ENCODE peak calls at places on chromosome 1, in four cellular contexts. One of them, this sample, is unnamed.
A peak's percentile ranks its signal among the peaks of the same experiment; 100 is the strongest.

GRCh38 chr1:112973788-112974187 is 17.8 kb upstream of the SLC16A1 start:
- DNase-seq in adrenal gland: no peak
- DNase-seq in breast epithelium: no peak
- DNase-seq in A549: no peak
- DNase-seq in this sample: no peak

GRCh38 chr1:68229927-68230812 is 2.2 kb downstream of the WLS start:
- DNase-seq in breast epithelium: no peak
- DNase-seq in adrenal gland: no peak
- DNase-seq in A549: no peak
- DNase-seq in this sample: no peak

GRCh38 chr1:12762766-12763165 is 10.8 kb upstream of the PRAMEF12 start:
- DNase-seq in adrenal gland: no peak
- DNase-seq in A549: no peak
- DNase-seq in breast epithelium: no peak
- DNase-seq in this sample: no peak

GRCh38 chr1:54819733-54820132 is 18.6 kb upstream of the TTC22 start:
- DNase-seq in A549: no peak
- DNase-seq in adrenal gland: no peak
- DNase-seq in breast epithelium: no peak
- DNase-seq in this sample: no peak

GRCh38 chr1:111730706-111731105 is 8.5 kb downstream of the INKA2 start:
- DNase-seq in adrenal gland: no peak
- DNase-seq in breast epithelium: no peak
- DNase-seq in A549: no peak
- DNase-seq in this sample: no peak

GRCh38 chr1:167763525-167764220 is 41.9 kb downstream of the MPZL1 start:
- DNase-seq in A549: no peak
- DNase-seq in adrenal gland: no peak
- DNase-seq in breast epithelium: peak; percentile 93
- DNase-seq in this sample: peak; percentile 53

GRCh38 chr1:195580988-195581387 is 1027.3 kb downstream of the KCNT2 start:
- DNase-seq in breast epithelium: no peak
- DNase-seq in A549: peak; percentile 17
- DNase-seq in adrenal gland: no peak
- DNase-seq in this sample: no peak

GRCh38 chr1:156876281-156876680 is 15.6 kb downstream of the NTRK1 start:
- DNase-seq in breast epithelium: no peak
- DNase-seq in adrenal gland: no peak
- DNase-seq in A549: no peak
- DNase-seq in this sample: no peak

GRCh38 chr1:84122780-84123382 is 21.2 kb upstream of the PRKACB start:
- DNase-seq in A549: peak; percentile 7
- DNase-seq in breast epithelium: no peak
- DNase-seq in adrenal gland: peak; percentile 75
- DNase-seq in this sample: peak; percentile 48

GRCh38 chr1:67713071-67713806 is 28.2 kb downstream of the GADD45A start:
- DNase-seq in A549: peak; percentile 23
- DNase-seq in breast epithelium: no peak
- DNase-seq in adrenal gland: peak; percentile 61
- DNase-seq in this sample: no peak

GRCh38 chr1:247358920-247359319 is 27.3 kb upstream of the ZNF496 start:
- DNase-seq in A549: no peak
- DNase-seq in breast epithelium: no peak
- DNase-seq in adrenal gland: peak; percentile 47
- DNase-seq in this sample: no peak

GRCh38 chr1:47705517-47706130 is 267.8 kb downstream of the FOXD2 start:
- DNase-seq in adrenal gland: no peak
- DNase-seq in breast epithelium: no peak
- DNase-seq in A549: no peak
- DNase-seq in this sample: no peak

GRCh38 chr1:156643266-156644092 is 1.6 kb downstream of the BCAN start:
- DNase-seq in breast epithelium: no peak
- DNase-seq in A549: no peak
- DNase-seq in adrenal gland: no peak
- DNase-seq in this sample: no peak

GRCh38 chr1:45815667-45816458 is 12.5 kb downstream of the MAST2 start:
- DNase-seq in breast epithelium: no peak
- DNase-seq in A549: no peak
- DNase-seq in adrenal gland: peak; percentile 56
- DNase-seq in this sample: no peak

GRCh38 chr1:19329611-19330010 is 17.5 kb downstream of the SLC66A1 start:
- DNase-seq in adrenal gland: no peak
- DNase-seq in A549: no peak
- DNase-seq in breast epithelium: no peak
- DNase-seq in this sample: no peak

GRCh38 chr1:213247038-213247437 is 196.0 kb downstream of the RPS6KC1 start:
- DNase-seq in A549: no peak
- DNase-seq in adrenal gland: no peak
- DNase-seq in breast epithelium: no peak
- DNase-seq in this sample: no peak

GRCh38 chr1:208117817-208118216 is 126.4 kb downstream of the PLXNA2 start:
- DNase-seq in adrenal gland: no peak
- DNase-seq in A549: no peak
- DNase-seq in breast epithelium: no peak
- DNase-seq in this sample: no peak

GRCh38 chr1:208113036-208113435 is 131.1 kb downstream of the PLXNA2 start:
- DNase-seq in adrenal gland: no peak
- DNase-seq in A549: no peak
- DNase-seq in breast epithelium: no peak
- DNase-seq in this sample: no peak

GRCh38 chr1:208117410-208117809 is 126.8 kb downstream of the PLXNA2 start:
- DNase-seq in breast epithelium: no peak
- DNase-seq in A549: no peak
- DNase-seq in adrenal gland: no peak
- DNase-seq in this sample: no peak

GRCh38 chr1:208118306-208118705 is 125.9 kb downstream of the PLXNA2 start:
- DNase-seq in A549: no peak
- DNase-seq in adrenal gland: no peak
- DNase-seq in breast epithelium: no peak
- DNase-seq in this sample: no peak

DNA sequence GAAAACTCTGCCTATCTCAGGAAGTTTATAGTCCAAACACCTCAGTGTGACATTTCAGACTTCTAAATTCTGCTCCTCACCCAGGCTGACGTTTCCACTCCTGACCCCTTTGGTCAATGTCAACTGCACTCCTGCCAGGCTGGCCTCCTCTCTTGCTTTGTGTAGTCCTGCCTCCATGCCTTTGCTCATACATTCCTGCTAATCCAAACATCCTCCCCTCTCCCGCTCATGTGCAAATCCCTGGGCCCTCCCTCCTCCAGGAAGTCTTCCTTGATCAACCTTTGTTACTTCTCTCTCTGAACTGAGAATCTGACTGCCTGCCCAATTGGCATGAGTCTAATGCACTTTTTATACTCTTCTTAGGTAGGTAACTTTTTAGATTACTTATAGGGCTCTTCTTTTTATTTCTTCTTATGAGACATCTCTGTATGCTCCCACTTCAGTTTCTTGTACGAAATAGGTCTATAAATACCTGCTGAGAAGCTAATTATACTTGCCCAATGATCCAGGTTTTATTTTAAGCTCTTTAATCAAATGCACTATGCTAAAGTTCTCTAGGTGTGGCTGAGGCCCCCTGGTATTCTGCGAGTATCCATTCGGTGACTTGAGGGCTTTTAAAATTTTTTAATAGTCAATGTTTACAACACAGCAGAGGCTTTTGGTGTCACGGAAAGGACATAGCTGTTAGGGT is 128.1 kb downstream of the PLXNA2 start:
- DNase-seq in adrenal gland: no peak
- DNase-seq in breast epithelium: no peak
- DNase-seq in A549: no peak
- DNase-seq in this sample: no peak
- H3K4me1 ChIP-seq in adrenal gland: no peaks in the 10 kb centered on the region
- H3K4me1 ChIP-seq in breast epithelium: no peaks in the 10 kb centered on the region
- H3K4me1 ChIP-seq in A549: peaks cover 10% of the 10 kb centered on the region
- H3K4me1 ChIP-seq in this sample: no peaks in the 10 kb centered on the region

GRCh38 chr1:114473796-114474195 is 37.2 kb downstream of the TRIM33 start:
- DNase-seq in A549: no peak
- DNase-seq in breast epithelium: no peak
- DNase-seq in adrenal gland: no peak
- DNase-seq in this sample: no peak
- H3K9me3 ChIP-seq in A549: no peaks in the 10 kb centered on the region
- H3K9me3 ChIP-seq in breast epithelium: no peaks in the 10 kb centered on the region
- H3K9me3 ChIP-seq in adrenal gland: no peaks in the 10 kb centered on the region
- H3K9me3 ChIP-seq in this sample: no peaks in the 10 kb centered on the region

DNA sequence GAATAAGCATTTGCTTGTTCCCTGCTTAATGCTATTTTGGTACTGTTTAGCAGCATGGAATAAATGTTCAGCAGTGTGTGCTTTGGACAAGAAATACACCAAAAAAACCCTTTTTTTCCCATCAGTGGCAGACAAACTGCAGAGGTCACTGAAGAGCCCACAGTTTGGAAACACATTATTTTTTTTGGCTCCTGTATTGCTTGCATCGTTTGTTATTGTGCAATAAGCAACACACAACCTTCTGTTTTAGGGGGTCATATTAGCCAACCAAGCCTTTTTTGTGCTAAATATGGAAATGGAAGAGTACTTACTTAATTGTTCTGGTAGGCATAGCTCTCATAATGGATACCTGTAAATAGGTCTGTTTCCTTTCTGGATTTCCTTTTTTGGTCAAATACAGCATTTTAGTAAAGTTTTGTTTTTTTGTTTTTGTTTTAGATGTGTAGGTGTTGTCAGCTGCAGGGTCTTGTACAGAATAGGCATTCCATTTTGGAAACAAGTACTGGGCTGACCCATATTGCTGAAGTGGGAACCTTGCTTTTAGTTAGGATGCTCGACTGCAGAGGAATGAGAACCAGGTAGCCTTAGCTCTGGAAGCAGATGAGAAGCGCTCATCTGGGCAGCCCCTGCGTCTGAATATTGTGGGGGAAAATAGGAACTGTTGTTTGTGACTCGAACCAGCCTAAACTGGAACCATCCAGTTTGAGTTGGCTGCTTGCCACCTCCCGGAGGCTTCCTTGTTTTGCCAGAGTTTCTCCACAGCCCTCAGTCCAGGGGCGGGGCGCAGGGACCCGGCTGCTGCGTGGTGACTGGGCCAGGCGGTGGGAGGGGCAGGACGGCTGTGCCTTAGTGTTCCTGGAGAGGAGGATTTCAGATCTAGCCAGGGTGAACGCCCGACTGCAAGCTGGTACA is 38.5 kb downstream of the SPEN start:
- DNase-seq in breast epithelium: peak; percentile 98
- DNase-seq in adrenal gland: peak; percentile 98
- DNase-seq in A549: peak; percentile 55
- DNase-seq in this sample: peak; percentile 96
- TF ChIP-seq POLR2A in breast epithelium: no peak
- TF ChIP-seq POLR2A in adrenal gland: peak; percentile 82
- TF ChIP-seq POLR2A in A549: no peak
- TF ChIP-seq POLR2A in this sample: peak; percentile 64

GRCh38 chr1:2135866-2136265 is 58.7 kb downstream of the FAAP20 start:
- DNase-seq in adrenal gland: no peak
- DNase-seq in A549: no peak
- DNase-seq in breast epithelium: no peak
- DNase-seq in this sample: no peak
- H3K4me1 ChIP-seq in adrenal gland: peaks cover 10% of the 10 kb centered on the region
- H3K4me1 ChIP-seq in A549: peaks cover 15% of the 10 kb centered on the region
- H3K4me1 ChIP-seq in breast epithelium: no peaks in the 10 kb centered on the region
- H3K4me1 ChIP-seq in this sample: peaks cover 19% of the 10 kb centered on the region